ENCODE peak calls at places on chromosomes 13 and 19, in six cellular contexts. One of them, this sample, is unnamed.

GRCh38 chr19:19546751-19547162 is 8.7 kb downstream of the CILP2 start:
- DNase-seq in NCI-H1694: no peak
- DNase-seq in adipocyte: peak
- DNase-seq in type B pancreatic cell: no peak
- DNase-seq in fibroblast of mammary gland: no peak
- DNase-seq in kidney glomerular epithelial cell: no peak
- DNase-seq in this sample: no peak

GRCh38 chr13:62512194-62513141 is 1096.8 kb upstream of the PCDH20 start:
- DNase-seq in fibroblast of mammary gland: peak
- DNase-seq in adipocyte: peak
- DNase-seq in type B pancreatic cell: no peak
- DNase-seq in kidney glomerular epithelial cell: peak
- DNase-seq in NCI-H1694: no peak
- DNase-seq in this sample: peak

GRCh38 chr13:106520205-106521004 is 15.1 kb downstream of the EFNB2 start:
- DNase-seq in fibroblast of mammary gland: peak
- DNase-seq in adipocyte: peak
- DNase-seq in kidney glomerular epithelial cell: no peak
- DNase-seq in NCI-H1694: no peak
- DNase-seq in type B pancreatic cell: no peak
- DNase-seq in this sample: peak

GRCh38 chr13:45365558-45365885 is 24.5 kb upstream of the TPT1 start:
- DNase-seq in fibroblast of mammary gland: no peak
- DNase-seq in NCI-H1694: no peak
- DNase-seq in type B pancreatic cell: no peak
- DNase-seq in adipocyte: no peak
- DNase-seq in kidney glomerular epithelial cell: no peak
- DNase-seq in this sample: no peak

GRCh38 chr13:106498571-106498970 is 36.9 kb downstream of the EFNB2 start:
- DNase-seq in adipocyte: no peak
- DNase-seq in NCI-H1694: no peak
- DNase-seq in type B pancreatic cell: no peak
- DNase-seq in fibroblast of mammary gland: no peak
- DNase-seq in kidney glomerular epithelial cell: no peak
- DNase-seq in this sample: no peak

GRCh38 chr13:28046981-28047380 is 53.4 kb downstream of the FLT3 start:
- DNase-seq in fibroblast of mammary gland: peak
- DNase-seq in adipocyte: peak
- DNase-seq in kidney glomerular epithelial cell: no peak
- DNase-seq in type B pancreatic cell: no peak
- DNase-seq in NCI-H1694: no peak
- DNase-seq in this sample: no peak

GRCh38 chr13:109361562-109361961 is 424.8 kb downstream of the IRS2 start:
- DNase-seq in adipocyte: no peak
- DNase-seq in type B pancreatic cell: no peak
- DNase-seq in fibroblast of mammary gland: no peak
- DNase-seq in kidney glomerular epithelial cell: no peak
- DNase-seq in NCI-H1694: no peak
- DNase-seq in this sample: no peak

GRCh38 chr13:107144432-107144831 is 576.5 kb upstream of the ARGLU1 start:
- DNase-seq in adipocyte: peak
- DNase-seq in fibroblast of mammary gland: peak
- DNase-seq in kidney glomerular epithelial cell: peak
- DNase-seq in type B pancreatic cell: no peak
- DNase-seq in NCI-H1694: peak
- DNase-seq in this sample: peak

GRCh38 chr19:30207357-30207756 is 164.8 kb upstream of the ZNF536 start:
- DNase-seq in fibroblast of mammary gland: no peak
- DNase-seq in NCI-H1694: no peak
- DNase-seq in kidney glomerular epithelial cell: no peak
- DNase-seq in type B pancreatic cell: no peak
- DNase-seq in adipocyte: no peak
- DNase-seq in this sample: no peak

GRCh38 chr19:19447536-19448237 is 42.2 kb downstream of the GATAD2A start:
- DNase-seq in fibroblast of mammary gland: peak
- DNase-seq in kidney glomerular epithelial cell: no peak
- DNase-seq in adipocyte: no peak
- DNase-seq in NCI-H1694: no peak
- DNase-seq in type B pancreatic cell: no peak
- DNase-seq in this sample: no peak

GRCh38 chr13:33078268-33078667 is 62.0 kb downstream of the KL start:
- DNase-seq in NCI-H1694: no peak
- DNase-seq in fibroblast of mammary gland: no peak
- DNase-seq in type B pancreatic cell: no peak
- DNase-seq in adipocyte: no peak
- DNase-seq in kidney glomerular epithelial cell: no peak
- DNase-seq in this sample: no peak

GRCh38 chr19:18292460-18292809 is 11.0 kb upstream of the JUND start:
- DNase-seq in NCI-H1694: no peak
- DNase-seq in kidney glomerular epithelial cell: peak
- DNase-seq in type B pancreatic cell: no peak
- DNase-seq in adipocyte: no peak
- DNase-seq in fibroblast of mammary gland: no peak
- DNase-seq in this sample: no peak

GRCh38 chr19:50844296-50844935 is 10.3 kb upstream of the KLK3 start:
- DNase-seq in fibroblast of mammary gland: no peak
- DNase-seq in NCI-H1694: no peak
- DNase-seq in adipocyte: no peak
- DNase-seq in type B pancreatic cell: no peak
- DNase-seq in kidney glomerular epithelial cell: no peak
- DNase-seq in this sample: no peak

GRCh38 chr19:3625996-3626472 is 556 bp downstream of the CACTIN start:
- DNase-seq in adipocyte: peak
- DNase-seq in NCI-H1694: no peak
- DNase-seq in type B pancreatic cell: no peak
- DNase-seq in kidney glomerular epithelial cell: no peak
- DNase-seq in fibroblast of mammary gland: no peak
- DNase-seq in this sample: peak

GRCh38 chr19:40461669-40462221 is 3.8 kb downstream of the BLVRB start:
- DNase-seq in type B pancreatic cell: no peak
- DNase-seq in NCI-H1694: no peak
- DNase-seq in fibroblast of mammary gland: no peak
- DNase-seq in kidney glomerular epithelial cell: no peak
- DNase-seq in adipocyte: no peak
- DNase-seq in this sample: no peak

GRCh38 chr13:50392977-50393376 is 377.7 kb downstream of the KCNRG start:
- DNase-seq in fibroblast of mammary gland: no peak
- DNase-seq in adipocyte: no peak
- DNase-seq in type B pancreatic cell: no peak
- DNase-seq in NCI-H1694: no peak
- DNase-seq in kidney glomerular epithelial cell: no peak
- DNase-seq in this sample: no peak

GRCh38 chr19:55581828-55582223 is 1.2 kb upstream of the ZNF579 start:
- DNase-seq in type B pancreatic cell: no peak
- DNase-seq in NCI-H1694: no peak
- DNase-seq in kidney glomerular epithelial cell: peak
- DNase-seq in fibroblast of mammary gland: peak
- DNase-seq in adipocyte: no peak
- DNase-seq in this sample: no peak

GRCh38 chr19:47779524-47780214 is 1.2 kb downstream of the SELENOW start:
- DNase-seq in fibroblast of mammary gland: no peak
- DNase-seq in adipocyte: peak
- DNase-seq in NCI-H1694: no peak
- DNase-seq in type B pancreatic cell: no peak
- DNase-seq in kidney glomerular epithelial cell: no peak
- DNase-seq in this sample: no peak

This sample was measured in fibroblast of lung.